ENCODE peak calls at places on chromosomes 1 and 21, in five cellular contexts. P is cardiac muscle cell, X is IMR-90, G is tibial nerve, R is esophagus squamous epithelium. F is an unnamed sample.

GRCh38 chr1:162854245-162854860 is 6.6 kb downstream of the CCDC190 start:
- DNase-seq in R (no peak), P (peak; percentile 84), G (peak; percentile 35), X (peak; percentile 82), F (peak; percentile 54)

GRCh38 chr1:235614442-235614954 is 35.1 kb downstream of the GNG4 start:
- DNase-seq in X (no peak), G (no peak), R (no peak), P (no peak), F (no peak)

GRCh38 chr1:222712253-222713090 is at the start of the genes AIDA and BROX:
- DNase-seq in P (peak; percentile 89), G (peak; percentile 90), R (peak; percentile 58), X (peak; percentile 76), F (peak; percentile 96)

GRCh38 chr1:58848818-58849411 is 65.1 kb upstream of the JUN start:
- DNase-seq in R (no peak), X (peak; percentile 98), G (no peak), P (peak; percentile 94), F (peak; percentile 59)

GRCh38 chr21:18384771-18385170 is 18.8 kb downstream of the TMPRSS15 start:
- DNase-seq in G (no peak), R (no peak), X (no peak), P (no peak), F (no peak)

GRCh38 chr1:160567858-160568682 is 11.2 kb downstream of the CD84 start:
- DNase-seq in X (no peak), G (no peak), R (no peak), P (no peak), F (no peak)

GRCh38 chr1:180881806-180882509 is 30.7 kb upstream of the KIAA1614 start:
- DNase-seq in R (no peak), X (peak; percentile 67), P (peak; percentile 65), G (no peak), F (no peak)

GRCh38 chr1:10541286-10541685 is 66.5 kb downstream of the PEX14 start:
- DNase-seq in P (no peak), G (no peak), X (no peak), R (no peak), F (no peak)

GRCh38 chr1:10511494-10511885 is 36.7 kb downstream of the PEX14 start:
- DNase-seq in G (no peak), P (no peak), R (no peak), X (no peak), F (no peak)

GRCh38 chr1:19313636-19313959 is 1.5 kb downstream of the SLC66A1 start:
- DNase-seq in G (no peak), X (no peak), P (no peak), R (no peak), F (no peak)

GRCh38 chr1:213724640-213725536 is 262.9 kb upstream of the PROX1 start:
- DNase-seq in P (peak; percentile 47), G (no peak), R (no peak), X (no peak), F (no peak)

GRCh38 chr21:41895643-41896493 is 16.7 kb upstream of the PRDM15 start:
- DNase-seq in X (peak; percentile 18), P (peak; percentile 11), G (no peak), R (no peak), F (no peak)

GRCh38 chr1:100036718-100037664 is 67.2 kb downstream of the SLC35A3 start:
- DNase-seq in X (peak; percentile 58), G (no peak), P (peak; percentile 55), R (no peak), F (no peak)

GRCh38 chr1:16243936-16244649 is 7.1 kb upstream of the CPLANE2 start:
- DNase-seq in G (peak; percentile 81), X (peak; percentile 81), R (no peak), P (peak; percentile 89), F (peak; percentile 78)

GRCh38 chr1:1024421-1025415 is 4.8 kb downstream of the AGRN start:
- DNase-seq in R (no peak), X (no peak), G (no peak), P (no peak), F (peak; percentile 88)

GRCh38 chr1:48175116-48175515 is 47.4 kb upstream of the SLC5A9 start:
- DNase-seq in G (no peak), P (no peak), R (no peak), X (no peak), F (no peak)

GRCh38 chr21:42171091-42172053 is 47.6 kb upstream of the ABCG1 start:
- DNase-seq in X (no peak), P (no peak), G (no peak), R (no peak), F (no peak)

GRCh38 chr1:175920401-175920800 is 177.0 kb upstream of the TNR start:
- DNase-seq in P (no peak), R (no peak), X (peak; percentile 77), G (no peak), F (no peak)

GRCh38 chr21:36156815-36157670 is at the start of gene DOP1B:
- DNase-seq in G (no peak), P (no peak), X (no peak), R (no peak), F (no peak)

GRCh38 chr1:157132602-157133167 is 5.5 kb downstream of the ETV3 start:
- DNase-seq in P (no peak), G (no peak), X (no peak), R (no peak), F (no peak)

GRCh38 chr1:245698860-245699259 is 544.1 kb downstream of the KIF26B start:
- DNase-seq in G (no peak), P (no peak), R (no peak), X (no peak), F (no peak)

GRCh38 chr1:173301507-173301906 is 94.4 kb upstream of the TNFSF4 start:
- DNase-seq in G (no peak), P (no peak), X (no peak), R (no peak), F (no peak)

GRCh38 chr1:71351438-71351837 is 270.6 kb upstream of the ZRANB2 start:
- DNase-seq in P (peak; percentile 92), G (no peak), R (no peak), X (peak; percentile 81), F (no peak)

GRCh38 chr21:44875341-44875740 is 1.9 kb upstream of the PTTG1IP start:
- DNase-seq in P (peak; percentile 63), X (peak; percentile 22), R (no peak), G (no peak), F (no peak)

GRCh38 chr1:9249534-9250335 is 15.2 kb downstream of the H6PD start:
- DNase-seq in R (no peak), G (no peak), P (peak; percentile 74), X (peak; percentile 44), F (peak; percentile 59)

GRCh38 chr1:42250164-42250563 is 84.9 kb downstream of the FOXJ3 start:
- DNase-seq in X (no peak), R (no peak), G (no peak), P (peak; percentile 18), F (no peak)

GRCh38 chr1:113216664-113217063 is 143.7 kb downstream of the LRIG2 start:
- DNase-seq in X (no peak), G (no peak), P (no peak), R (no peak), F (no peak)

GRCh38 chr1:185453496-185454192 is 136.6 kb upstream of the IVNS1ABP start:
- DNase-seq in P (peak; percentile 5), X (peak; percentile 92), R (no peak), G (no peak), F (no peak)

GRCh38 chr1:198842686-198843085 is 203.8 kb downstream of the PTPRC start:
- DNase-seq in G (no peak), P (no peak), X (no peak), R (no peak), F (no peak)

GRCh38 chr1:196380311-196380710 is 227.9 kb downstream of the KCNT2 start:
- DNase-seq in X (no peak), G (no peak), R (no peak), P (peak; percentile 24), F (no peak)

GRCh38 chr1:8075511-8076051 is 49.5 kb upstream of the ERRFI1 start:
- DNase-seq in G (no peak), R (no peak), X (peak; percentile 30), P (no peak), F (peak; percentile 54)

GRCh38 chr1:165875171-165875570 is 47.8 kb downstream of the UCK2 start:
- DNase-seq in P (no peak), R (no peak), X (no peak), G (no peak), F (no peak)

GRCh38 chr1:167342846-167343245 is 122.2 kb downstream of the POU2F1 start:
- DNase-seq in P (no peak), G (no peak), R (no peak), X (no peak), F (no peak)

GRCh38 chr1:116373451-116374339 is 651 bp downstream of the ATP1A1 start:
- DNase-seq in R (peak; percentile 14), G (peak; percentile 50), X (peak; percentile 24), P (peak; percentile 56), F (peak; percentile 73)

GRCh38 chr1:36650200-36651065 is 167.7 kb upstream of the CSF3R start:
- DNase-seq in G (peak; percentile 34), R (no peak), X (peak; percentile 37), P (peak; percentile 59), F (peak; percentile 53)

GRCh38 chr1:52102336-52103013 is 39.4 kb upstream of the ZFYVE9 start:
- DNase-seq in P (no peak), X (no peak), G (no peak), R (no peak), F (no peak)
- H3K4me3 ChIP-seq in P (no peak overlapping the region), X (no peak overlapping the region), G (no peak overlapping the region), R (no peak overlapping the region), F (no peak overlapping the region)

DNA sequence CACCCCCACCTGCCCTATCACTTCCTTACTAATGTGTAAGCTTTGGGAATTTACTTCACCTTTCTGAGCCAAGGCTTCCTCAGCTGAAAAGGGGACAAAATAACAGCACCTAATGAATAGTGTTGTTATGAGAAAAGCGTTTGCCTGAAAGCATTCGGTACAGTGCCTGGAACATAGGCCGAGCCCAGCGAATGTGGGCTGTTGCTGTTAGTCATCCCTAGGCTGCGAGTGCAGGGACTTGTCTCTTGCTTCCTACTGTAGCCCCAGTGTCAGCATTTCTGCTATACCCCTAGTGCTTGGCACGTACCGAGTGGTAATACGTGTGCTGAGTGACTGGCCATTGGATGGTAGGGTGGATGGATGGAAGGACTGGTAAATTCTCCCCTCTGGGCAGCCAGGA is 16.7 kb upstream of the KPNA6 start:
- DNase-seq in X (no peak), G (no peak), R (no peak), P (no peak), F (no peak)
- H3K27ac ChIP-seq in X (no peak overlapping the region), G (no peak overlapping the region), R (no peak overlapping the region), P (no peak overlapping the region), F (no peak overlapping the region)

GRCh38 chr1:91617242-91617837 is 116.7 kb downstream of the CDC7 start:
- DNase-seq in X (no peak), G (peak; percentile 41), P (no peak), R (no peak), F (no peak)
- TF ChIP-seq CTCF in X (no peak), G (no peak), P (no peak), R (no peak), F (no peak)

GRCh38 chr1:228867093-228867950 is 132.0 kb downstream of the RHOU start:
- DNase-seq in X (peak; percentile 25), G (no peak), P (peak; percentile 60), R (no peak), F (no peak)
- H3K4me3 ChIP-seq in X (no peak overlapping the region), G (no peak overlapping the region), P (no peak overlapping the region), R (no peak overlapping the region), F (no peak overlapping the region)

DNA sequence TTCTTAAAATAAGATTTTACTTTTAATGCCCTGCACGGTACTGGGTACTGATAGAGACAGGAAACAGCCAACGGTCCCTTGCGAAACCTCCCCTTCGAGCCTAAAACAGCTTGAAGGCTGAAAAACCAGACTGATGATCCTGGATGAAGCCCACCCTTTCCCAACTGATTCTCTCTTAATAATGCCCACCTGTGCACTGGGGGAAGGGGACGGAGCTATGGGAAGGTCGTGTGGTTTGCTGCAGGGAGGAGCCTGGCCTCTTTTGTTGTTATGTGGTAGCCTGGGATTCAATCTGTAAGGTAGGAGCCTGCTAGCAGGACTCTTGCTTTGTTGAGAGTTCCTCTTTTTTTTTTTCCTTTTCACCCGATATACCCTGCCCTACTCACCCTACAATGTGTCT is 25.6 kb downstream of the SAMSN1 start:
- DNase-seq in G (no peak), P (peak; percentile 5), X (no peak), R (no peak), F (no peak)
- H3K27ac ChIP-seq in G (no peak overlapping the region), P (no peak overlapping the region), X (no peak overlapping the region), R (peak overlapping the region; percentile 37), F (no peak overlapping the region)